ENCODE peak calls at places on chromosomes 5 and 9, in ten cellular contexts. One of them, this sample, is unnamed.

GRCh38 chr5:139079969-139080368 is 118.2 kb downstream of the SIL1 start:
- DNase-seq in A549: no peak
- DNase-seq in IMR-90: no peak
- DNase-seq in CD4-positive, CD25-positive, alpha-beta regulatory T cell: no peak
- DNase-seq in pancreas: no peak
- DNase-seq in right atrium auricular region: no peak
- DNase-seq in adrenal gland: no peak
- DNase-seq in Panc1: no peak
- DNase-seq in foreskin keratinocyte: no peak
- DNase-seq in GM23248: no peak
- DNase-seq in this sample: no peak

GRCh38 chr9:17742065-17742464 is 163.2 kb downstream of the SH3GL2 start:
- DNase-seq in A549: no peak
- DNase-seq in IMR-90: no peak
- DNase-seq in CD4-positive, CD25-positive, alpha-beta regulatory T cell: no peak
- DNase-seq in pancreas: no peak
- DNase-seq in right atrium auricular region: no peak
- DNase-seq in adrenal gland: no peak
- DNase-seq in Panc1: no peak
- DNase-seq in foreskin keratinocyte: no peak
- DNase-seq in GM23248: peak; percentile 17
- DNase-seq in this sample: no peak

GRCh38 chr5:32840606-32841005 is 129.5 kb downstream of the NPR3 start:
- DNase-seq in A549: no peak
- DNase-seq in IMR-90: no peak
- DNase-seq in CD4-positive, CD25-positive, alpha-beta regulatory T cell: no peak
- DNase-seq in pancreas: no peak
- DNase-seq in right atrium auricular region: no peak
- DNase-seq in adrenal gland: no peak
- DNase-seq in Panc1: no peak
- DNase-seq in foreskin keratinocyte: no peak
- DNase-seq in GM23248: no peak
- DNase-seq in this sample: no peak

GRCh38 chr5:96175090-96175489 is 213.4 kb upstream of the ELL2 start:
- DNase-seq in A549: peak; percentile 28
- DNase-seq in IMR-90: no peak
- DNase-seq in CD4-positive, CD25-positive, alpha-beta regulatory T cell: peak; percentile 18
- DNase-seq in pancreas: no peak
- DNase-seq in right atrium auricular region: no peak
- DNase-seq in adrenal gland: no peak
- DNase-seq in Panc1: no peak
- DNase-seq in foreskin keratinocyte: no peak
- DNase-seq in GM23248: peak; percentile 41
- DNase-seq in this sample: no peak

GRCh38 chr5:125657936-125658335 is 765.3 kb upstream of the GRAMD2B start:
- DNase-seq in A549: no peak
- DNase-seq in IMR-90: no peak
- DNase-seq in CD4-positive, CD25-positive, alpha-beta regulatory T cell: no peak
- DNase-seq in pancreas: no peak
- DNase-seq in right atrium auricular region: no peak
- DNase-seq in adrenal gland: no peak
- DNase-seq in Panc1: no peak
- DNase-seq in foreskin keratinocyte: no peak
- DNase-seq in GM23248: no peak
- DNase-seq in this sample: no peak

GRCh38 chr5:175671013-175671412 is 13.1 kb downstream of the HRH2 start:
- DNase-seq in A549: no peak
- DNase-seq in IMR-90: no peak
- DNase-seq in CD4-positive, CD25-positive, alpha-beta regulatory T cell: no peak
- DNase-seq in pancreas: no peak
- DNase-seq in right atrium auricular region: no peak
- DNase-seq in adrenal gland: no peak
- DNase-seq in Panc1: no peak
- DNase-seq in foreskin keratinocyte: no peak
- DNase-seq in GM23248: no peak
- DNase-seq in this sample: no peak

GRCh38 chr5:7412369-7412768 is 16.4 kb downstream of the ADCY2 start:
- DNase-seq in A549: no peak
- DNase-seq in IMR-90: no peak
- DNase-seq in CD4-positive, CD25-positive, alpha-beta regulatory T cell: no peak
- DNase-seq in pancreas: no peak
- DNase-seq in right atrium auricular region: no peak
- DNase-seq in adrenal gland: peak; percentile 67
- DNase-seq in Panc1: no peak
- DNase-seq in foreskin keratinocyte: no peak
- DNase-seq in GM23248: no peak
- DNase-seq in this sample: no peak

GRCh38 chr5:68464424-68464823 is 248.9 kb downstream of the PIK3R1 start:
- DNase-seq in A549: no peak
- DNase-seq in IMR-90: peak; percentile 36
- DNase-seq in CD4-positive, CD25-positive, alpha-beta regulatory T cell: peak; percentile 26
- DNase-seq in pancreas: no peak
- DNase-seq in right atrium auricular region: no peak
- DNase-seq in adrenal gland: no peak
- DNase-seq in Panc1: no peak
- DNase-seq in foreskin keratinocyte: no peak
- DNase-seq in GM23248: peak; percentile 38
- DNase-seq in this sample: peak; percentile 6

GRCh38 chr5:55219770-55220169 is 7.3 kb downstream of the MCIDAS start:
- DNase-seq in A549: no peak
- DNase-seq in IMR-90: no peak
- DNase-seq in CD4-positive, CD25-positive, alpha-beta regulatory T cell: no peak
- DNase-seq in pancreas: no peak
- DNase-seq in right atrium auricular region: no peak
- DNase-seq in adrenal gland: no peak
- DNase-seq in Panc1: no peak
- DNase-seq in foreskin keratinocyte: no peak
- DNase-seq in GM23248: no peak
- DNase-seq in this sample: no peak

GRCh38 chr5:143155445-143155844 is 248.0 kb downstream of the NR3C1 start:
- DNase-seq in A549: no peak
- DNase-seq in IMR-90: no peak
- DNase-seq in CD4-positive, CD25-positive, alpha-beta regulatory T cell: no peak
- DNase-seq in pancreas: no peak
- DNase-seq in right atrium auricular region: no peak
- DNase-seq in adrenal gland: no peak
- DNase-seq in Panc1: no peak
- DNase-seq in foreskin keratinocyte: no peak
- DNase-seq in GM23248: peak; percentile 56
- DNase-seq in this sample: no peak

GRCh38 chr5:143154495-143155375 is 248.8 kb downstream of the NR3C1 start:
- DNase-seq in A549: no peak
- DNase-seq in IMR-90: peak; percentile 42
- DNase-seq in CD4-positive, CD25-positive, alpha-beta regulatory T cell: no peak
- DNase-seq in pancreas: no peak
- DNase-seq in right atrium auricular region: no peak
- DNase-seq in adrenal gland: no peak
- DNase-seq in Panc1: no peak
- DNase-seq in foreskin keratinocyte: no peak
- DNase-seq in GM23248: peak; percentile 85
- DNase-seq in this sample: no peak

GRCh38 chr5:143153332-143154119 is 250.0 kb downstream of the NR3C1 start:
- DNase-seq in A549: no peak
- DNase-seq in IMR-90: peak; percentile 97
- DNase-seq in CD4-positive, CD25-positive, alpha-beta regulatory T cell: no peak
- DNase-seq in pancreas: no peak
- DNase-seq in right atrium auricular region: peak; percentile 87
- DNase-seq in adrenal gland: peak; percentile 74
- DNase-seq in Panc1: no peak
- DNase-seq in foreskin keratinocyte: no peak
- DNase-seq in GM23248: peak; percentile 88
- DNase-seq in this sample: no peak

GRCh38 chr5:143152445-143152844 is 251.0 kb downstream of the NR3C1 start:
- DNase-seq in A549: no peak
- DNase-seq in IMR-90: no peak
- DNase-seq in CD4-positive, CD25-positive, alpha-beta regulatory T cell: no peak
- DNase-seq in pancreas: no peak
- DNase-seq in right atrium auricular region: no peak
- DNase-seq in adrenal gland: no peak
- DNase-seq in Panc1: no peak
- DNase-seq in foreskin keratinocyte: no peak
- DNase-seq in GM23248: no peak
- DNase-seq in this sample: no peak

GRCh38 chr5:143156556-143156955 is 246.9 kb downstream of the NR3C1 start:
- DNase-seq in A549: no peak
- DNase-seq in IMR-90: no peak
- DNase-seq in CD4-positive, CD25-positive, alpha-beta regulatory T cell: no peak
- DNase-seq in pancreas: no peak
- DNase-seq in right atrium auricular region: no peak
- DNase-seq in adrenal gland: no peak
- DNase-seq in Panc1: no peak
- DNase-seq in foreskin keratinocyte: no peak
- DNase-seq in GM23248: peak; percentile 81
- DNase-seq in this sample: no peak
- H3K27ac ChIP-seq in A549: no peak overlapping the region
- H3K27ac ChIP-seq in IMR-90: peak overlapping the region; percentile 26
- H3K27ac ChIP-seq in CD4-positive, CD25-positive, alpha-beta regulatory T cell: no peak overlapping the region
- H3K27ac ChIP-seq in pancreas: no peak overlapping the region
- H3K27ac ChIP-seq in right atrium auricular region: no peak overlapping the region
- H3K27ac ChIP-seq in adrenal gland: no peak overlapping the region
- H3K27ac ChIP-seq in Panc1: no peak overlapping the region
- H3K27ac ChIP-seq in foreskin keratinocyte: no peak overlapping the region
- H3K27ac ChIP-seq in GM23248: peak overlapping the region; percentile 87
- H3K27ac ChIP-seq in this sample: no peak overlapping the region

GRCh38 chr5:2685651-2686050 is 65.8 kb downstream of the IRX2 start:
- DNase-seq in A549: no peak
- DNase-seq in IMR-90: peak; percentile 0
- DNase-seq in CD4-positive, CD25-positive, alpha-beta regulatory T cell: no peak
- DNase-seq in pancreas: no peak
- DNase-seq in right atrium auricular region: no peak
- DNase-seq in adrenal gland: no peak
- DNase-seq in Panc1: no peak
- DNase-seq in foreskin keratinocyte: peak; percentile 79
- DNase-seq in GM23248: peak; percentile 50
- DNase-seq in this sample: no peak
- H3K27ac ChIP-seq in A549: no peak overlapping the region
- H3K27ac ChIP-seq in IMR-90: no peak overlapping the region
- H3K27ac ChIP-seq in CD4-positive, CD25-positive, alpha-beta regulatory T cell: no peak overlapping the region
- H3K27ac ChIP-seq in pancreas: no peak overlapping the region
- H3K27ac ChIP-seq in right atrium auricular region: no peak overlapping the region
- H3K27ac ChIP-seq in adrenal gland: no peak overlapping the region
- H3K27ac ChIP-seq in Panc1: no peak overlapping the region
- H3K27ac ChIP-seq in foreskin keratinocyte: no peak overlapping the region
- H3K27ac ChIP-seq in GM23248: no peak overlapping the region
- H3K27ac ChIP-seq in this sample: no peak overlapping the region

DNA sequence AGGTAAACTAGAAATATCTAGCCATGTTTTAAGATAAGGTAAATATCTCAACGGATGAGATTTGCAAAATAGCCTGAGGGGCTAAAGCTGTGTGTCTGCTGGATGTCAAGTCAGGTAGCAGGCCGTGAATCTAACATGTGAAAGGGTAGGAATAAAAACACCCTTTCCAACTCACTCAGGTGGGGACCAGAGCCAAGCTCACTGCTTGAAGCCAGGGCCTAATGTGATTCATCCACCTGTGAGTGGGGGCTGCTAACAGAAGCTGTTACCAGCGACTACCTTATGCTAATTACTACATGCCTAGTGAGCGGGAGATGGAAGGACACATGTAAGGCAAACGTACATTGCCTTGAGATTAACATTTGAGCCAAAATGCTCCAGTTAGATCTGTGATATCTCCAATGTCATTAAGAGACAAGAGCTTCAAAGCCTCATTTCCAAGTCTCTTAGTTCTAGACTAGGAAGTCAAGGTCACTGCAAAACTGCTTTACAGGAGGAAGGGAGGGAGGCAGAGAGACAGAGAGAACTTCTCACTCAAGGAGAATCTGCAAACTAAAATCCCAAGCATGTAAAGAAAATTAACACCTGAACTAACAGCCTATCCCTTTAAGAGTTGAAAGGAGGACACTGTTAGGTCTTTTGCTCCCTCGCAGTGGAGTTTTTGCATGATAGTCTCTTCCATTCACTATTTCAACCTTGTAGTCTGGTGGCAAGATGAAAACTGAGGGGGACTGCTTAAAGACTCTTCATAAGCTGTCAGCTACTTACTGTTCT is 141.6 kb upstream of the RPS23 start:
- DNase-seq in A549: no peak
- DNase-seq in IMR-90: no peak
- DNase-seq in CD4-positive, CD25-positive, alpha-beta regulatory T cell: no peak
- DNase-seq in pancreas: no peak
- DNase-seq in right atrium auricular region: no peak
- DNase-seq in adrenal gland: no peak
- DNase-seq in Panc1: no peak
- DNase-seq in foreskin keratinocyte: no peak
- DNase-seq in GM23248: no peak
- DNase-seq in this sample: no peak
- H3K27ac ChIP-seq in A549: no peak overlapping the region
- H3K27ac ChIP-seq in IMR-90: no peak overlapping the region
- H3K27ac ChIP-seq in CD4-positive, CD25-positive, alpha-beta regulatory T cell: no peak overlapping the region
- H3K27ac ChIP-seq in pancreas: no peak overlapping the region
- H3K27ac ChIP-seq in right atrium auricular region: no peak overlapping the region
- H3K27ac ChIP-seq in adrenal gland: no peak overlapping the region
- H3K27ac ChIP-seq in Panc1: no peak overlapping the region
- H3K27ac ChIP-seq in foreskin keratinocyte: peak overlapping the region; percentile 75
- H3K27ac ChIP-seq in GM23248: no peak overlapping the region
- H3K27ac ChIP-seq in this sample: no peak overlapping the region

GRCh38 chr5:148394587-148395019 is 10.8 kb downstream of the FBXO38 start:
- DNase-seq in A549: no peak
- DNase-seq in IMR-90: no peak
- DNase-seq in CD4-positive, CD25-positive, alpha-beta regulatory T cell: no peak
- DNase-seq in pancreas: no peak
- DNase-seq in right atrium auricular region: no peak
- DNase-seq in adrenal gland: no peak
- DNase-seq in Panc1: no peak
- DNase-seq in foreskin keratinocyte: no peak
- DNase-seq in GM23248: no peak
- DNase-seq in this sample: no peak

GRCh38 chr5:148391422-148391821 is 7.7 kb downstream of the FBXO38 start:
- DNase-seq in A549: no peak
- DNase-seq in IMR-90: peak; percentile 28
- DNase-seq in CD4-positive, CD25-positive, alpha-beta regulatory T cell: no peak
- DNase-seq in pancreas: no peak
- DNase-seq in right atrium auricular region: no peak
- DNase-seq in adrenal gland: no peak
- DNase-seq in Panc1: no peak
- DNase-seq in foreskin keratinocyte: no peak
- DNase-seq in GM23248: no peak
- DNase-seq in this sample: no peak

GRCh38 chr5:148395031-148395430 is 11.3 kb downstream of the FBXO38 start:
- DNase-seq in A549: no peak
- DNase-seq in IMR-90: no peak
- DNase-seq in CD4-positive, CD25-positive, alpha-beta regulatory T cell: no peak
- DNase-seq in pancreas: no peak
- DNase-seq in right atrium auricular region: no peak
- DNase-seq in adrenal gland: no peak
- DNase-seq in Panc1: no peak
- DNase-seq in foreskin keratinocyte: no peak
- DNase-seq in GM23248: no peak
- DNase-seq in this sample: no peak

GRCh38 chr5:148390914-148391313 is 7.2 kb downstream of the FBXO38 start:
- DNase-seq in A549: no peak
- DNase-seq in IMR-90: no peak
- DNase-seq in CD4-positive, CD25-positive, alpha-beta regulatory T cell: no peak
- DNase-seq in pancreas: no peak
- DNase-seq in right atrium auricular region: no peak
- DNase-seq in adrenal gland: no peak
- DNase-seq in Panc1: no peak
- DNase-seq in foreskin keratinocyte: no peak
- DNase-seq in GM23248: no peak
- DNase-seq in this sample: no peak

DNA sequence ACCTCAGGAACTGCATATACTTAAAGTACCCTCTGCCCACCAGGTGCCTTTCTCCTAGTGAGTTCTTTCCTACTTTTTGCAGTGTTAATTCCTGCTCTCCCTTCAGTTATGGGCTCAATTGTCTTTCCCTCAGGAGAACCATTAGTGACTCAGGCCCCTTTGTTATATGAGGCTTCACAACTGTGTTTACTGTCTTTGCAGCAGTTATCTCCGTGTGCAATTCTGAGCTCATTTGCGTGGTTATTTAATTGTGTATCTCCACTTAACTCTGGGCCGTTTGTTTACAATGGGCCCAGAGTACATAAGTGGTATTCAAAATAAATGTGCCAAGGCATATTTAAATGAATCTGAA is 9.6 kb downstream of the FBXO38 start:
- DNase-seq in A549: no peak
- DNase-seq in IMR-90: peak; percentile 25
- DNase-seq in CD4-positive, CD25-positive, alpha-beta regulatory T cell: no peak
- DNase-seq in pancreas: no peak
- DNase-seq in right atrium auricular region: no peak
- DNase-seq in adrenal gland: no peak
- DNase-seq in Panc1: no peak
- DNase-seq in foreskin keratinocyte: no peak
- DNase-seq in GM23248: no peak
- DNase-seq in this sample: no peak
- H3K27ac ChIP-seq in A549: no peak overlapping the region
- H3K27ac ChIP-seq in IMR-90: no peak overlapping the region
- H3K27ac ChIP-seq in CD4-positive, CD25-positive, alpha-beta regulatory T cell: no peak overlapping the region
- H3K27ac ChIP-seq in pancreas: no peak overlapping the region
- H3K27ac ChIP-seq in right atrium auricular region: no peak overlapping the region
- H3K27ac ChIP-seq in adrenal gland: no peak overlapping the region
- H3K27ac ChIP-seq in Panc1: no peak overlapping the region
- H3K27ac ChIP-seq in foreskin keratinocyte: no peak overlapping the region
- H3K27ac ChIP-seq in GM23248: no peak overlapping the region
- H3K27ac ChIP-seq in this sample: no peak overlapping the region